ENCODE peak calls at places on chromosomes 3 and 15, in four cellular contexts. H, N, L and Y are unnamed samples.
A peak's percentile ranks its signal among the peaks of the same experiment; 100 is the strongest.

GRCh38 chr15:71060983-71061382 is 54.3 kb upstream of the THSD4 start:
- DNase-seq in H (no peak), N (no peak), L (no peak), Y (no peak)

GRCh38 chr3:129606522-129607390 is at the start of gene PLXND1:
- DNase-seq in H (peak; percentile 70), N (no peak), L (peak; percentile 74), Y (peak; percentile 59)

GRCh38 chr3:173584093-173584833 is 186.7 kb downstream of the NLGN1 start:
- DNase-seq in H (no peak), N (no peak), L (peak; percentile 45), Y (no peak)

GRCh38 chr15:33021806-33022389 is 172.6 kb downstream of the FMN1 start:
- DNase-seq in H (no peak), N (peak; percentile 22), L (no peak), Y (no peak)

GRCh38 chr3:63976166-63976861 is 47.0 kb downstream of the PSMD6 start:
- DNase-seq in H (no peak), N (peak; percentile 62), L (no peak), Y (no peak)

GRCh38 chr15:62453356-62453755 is 288.3 kb upstream of the C2CD4B start:
- DNase-seq in H (no peak), N (no peak), L (no peak), Y (no peak)

GRCh38 chr15:41692049-41692448 is 31.8 kb downstream of the MGA start:
- DNase-seq in H (no peak), N (no peak), L (no peak), Y (no peak)

GRCh38 chr3:118987466-118987865 is 47.2 kb downstream of the IGSF11 start:
- DNase-seq in H (no peak), N (no peak), L (peak; percentile 95), Y (peak; percentile 13)

GRCh38 chr15:87493803-87494202 is 762.7 kb downstream of the NTRK3 start:
- DNase-seq in H (no peak), N (no peak), L (no peak), Y (no peak)

GRCh38 chr3:151901282-151901945 is 28.0 kb downstream of the SUCNR1 start:
- DNase-seq in H (no peak), N (no peak), L (peak; percentile 51), Y (no peak)

GRCh38 chr3:170052398-170052797 is 14.6 kb downstream of the GPR160 start:
- DNase-seq in H (no peak), N (no peak), L (no peak), Y (no peak)

GRCh38 chr3:170046269-170047132 is 8.7 kb downstream of the GPR160 start:
- DNase-seq in H (no peak), N (no peak), L (no peak), Y (no peak)

GRCh38 chr3:170047133-170047404 is 9.3 kb downstream of the GPR160 start:
- DNase-seq in H (no peak), N (no peak), L (no peak), Y (no peak)

GRCh38 chr3:170050753-170051152 is 13.0 kb downstream of the GPR160 start:
- DNase-seq in H (no peak), N (no peak), L (no peak), Y (no peak)

GRCh38 chr3:170049146-170050000 is 11.6 kb downstream of the GPR160 start:
- DNase-seq in H (peak; percentile 70), N (no peak), L (no peak), Y (peak; percentile 69)
- TF ChIP-seq POLR2A in H (no peak), N (no peak), L (no peak), Y (no peak)

GRCh38 chr15:75202251-75203016 is 752 bp downstream of the C15orf39 start:
- DNase-seq in H (peak; percentile 89), N (peak; percentile 38), L (peak; percentile 80), Y (peak; percentile 89)
- TF ChIP-seq POLR2A in H (peak; percentile 25), N (no peak), L (no peak), Y (peak; percentile 60)

GRCh38 chr3:186307594-186307993 is 54.4 kb downstream of the DGKG start:
- DNase-seq in H (no peak), N (peak; percentile 20), L (no peak), Y (no peak)
- TF ChIP-seq POLR2A in H (no peak), N (no peak), L (no peak), Y (no peak)

DNA sequence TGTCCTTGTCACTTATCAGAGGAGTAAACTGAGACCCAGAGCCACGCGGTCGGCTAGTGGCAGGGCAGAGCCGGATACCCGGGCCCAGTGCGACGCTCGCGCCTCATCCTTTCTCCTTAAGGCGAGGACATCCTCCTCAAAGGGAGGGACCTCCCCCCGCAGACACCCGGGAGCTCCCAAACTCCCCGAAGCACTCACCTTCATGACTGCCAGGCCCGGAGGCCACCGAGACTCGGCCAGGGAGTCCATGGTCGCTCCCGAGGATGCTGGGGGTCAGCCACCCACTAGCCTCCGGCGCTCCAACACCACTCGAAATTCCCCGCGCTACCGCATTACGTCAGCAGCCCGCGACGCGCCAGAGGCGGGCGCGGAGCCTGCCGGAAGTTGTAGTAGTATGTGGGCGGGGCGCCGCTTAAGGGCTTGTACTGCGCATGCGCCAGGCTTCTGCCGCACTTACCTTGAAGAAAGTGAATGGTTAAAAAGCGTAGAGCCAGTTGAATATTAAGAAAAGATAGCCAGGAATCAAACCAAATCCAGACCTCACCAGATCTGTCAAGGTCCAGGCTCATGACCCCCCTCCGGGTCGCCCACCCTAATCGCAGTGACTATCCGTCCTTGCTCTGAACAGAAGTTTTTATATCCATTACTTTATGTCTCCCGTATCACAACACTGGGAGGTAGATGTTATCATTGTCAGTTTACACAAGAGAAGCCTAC is at the start of gene RAD18:
- DNase-seq in H (peak; percentile 87), N (peak; percentile 83), L (peak; percentile 93), Y (peak; percentile 94)
- TF ChIP-seq POLR2A in H (no peak), N (peak; percentile 51), L (no peak), Y (peak; percentile 34)

DNA sequence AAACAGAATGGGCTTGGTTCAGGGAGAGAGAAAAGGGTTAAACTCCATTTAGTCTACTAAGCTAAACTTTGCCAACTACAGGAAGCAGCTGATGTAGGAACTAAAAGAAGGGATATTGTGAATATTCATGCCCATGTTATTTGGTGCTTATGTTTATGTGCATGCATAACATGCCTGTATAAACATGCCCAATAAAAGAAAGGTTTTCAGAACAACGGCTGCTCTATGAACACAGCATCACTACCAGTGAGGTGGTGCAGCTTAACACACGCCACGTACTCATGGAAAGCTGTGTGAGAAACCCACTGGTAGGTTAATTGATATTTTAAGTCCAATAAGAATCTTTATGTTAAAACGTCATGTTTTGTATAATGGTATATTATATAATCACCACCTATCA is 59.5 kb upstream of the VGLL4 start:
- DNase-seq in H (no peak), N (no peak), L (no peak), Y (no peak)
- TF ChIP-seq POLR2A in H (no peak), N (no peak), L (no peak), Y (no peak)

DNA sequence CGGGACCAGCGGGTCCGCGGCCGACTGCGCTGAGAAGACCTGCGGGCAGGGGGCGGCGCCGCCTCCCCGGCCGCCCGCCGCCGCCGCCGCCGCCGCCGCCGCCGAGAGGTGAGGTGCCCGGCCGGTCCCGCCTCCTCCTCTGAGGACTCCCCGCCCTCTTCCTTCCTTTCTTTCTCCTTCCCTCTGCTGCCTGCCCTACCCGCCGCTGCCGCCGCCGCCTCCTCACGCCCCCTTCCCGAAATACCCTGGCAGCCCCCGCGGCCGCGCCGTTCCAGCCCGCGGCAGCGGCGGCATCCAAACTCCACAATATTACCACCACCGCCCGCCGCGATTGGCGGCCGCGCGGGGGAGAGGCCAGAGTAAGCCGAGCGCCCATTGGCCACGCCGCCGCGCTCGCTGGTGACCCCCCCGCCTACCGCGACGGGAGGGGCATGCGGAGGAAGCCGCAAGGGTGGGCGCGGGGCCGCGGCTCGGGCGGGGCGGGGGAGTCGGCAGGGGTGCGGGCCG is 61.8 kb upstream of the ANKRD28 start:
- DNase-seq in H (peak; percentile 89), N (peak; percentile 65), L (peak; percentile 91), Y (peak; percentile 86)
- TF ChIP-seq POLR2A in H (no peak), N (peak; percentile 1), L (no peak), Y (peak; percentile 60)

GRCh38 chr15:74421302-74422245 is 12.2 kb downstream of the SEMA7A start:
- DNase-seq in H (no peak), N (peak; percentile 79), L (peak; percentile 61), Y (no peak)
- TF ChIP-seq POLR2A in H (no peak), N (no peak), L (no peak), Y (no peak)

DNA sequence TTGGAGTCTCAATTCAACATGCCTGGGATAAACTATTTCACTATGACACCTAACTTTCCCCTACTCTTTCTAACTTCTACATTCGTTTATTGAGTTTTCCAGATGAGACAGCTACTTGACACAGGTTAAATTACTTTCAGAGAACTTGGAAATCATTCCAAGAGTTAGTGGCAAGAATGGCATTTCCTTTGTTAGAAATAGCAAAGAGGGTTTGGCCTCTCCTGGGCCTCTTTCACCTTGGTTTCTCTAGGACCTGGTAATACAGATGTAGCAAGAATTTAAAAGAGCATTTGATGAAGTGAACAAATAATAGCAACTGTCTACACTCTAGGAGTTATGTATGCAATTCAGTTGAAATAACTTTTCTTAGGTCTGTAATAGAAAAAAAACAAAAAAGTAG is 748.9 kb downstream of the MECOM start:
- DNase-seq in H (no peak), N (no peak), L (no peak), Y (no peak)
- TF ChIP-seq POLR2A in H (no peak), N (no peak), L (no peak), Y (no peak)

DNA sequence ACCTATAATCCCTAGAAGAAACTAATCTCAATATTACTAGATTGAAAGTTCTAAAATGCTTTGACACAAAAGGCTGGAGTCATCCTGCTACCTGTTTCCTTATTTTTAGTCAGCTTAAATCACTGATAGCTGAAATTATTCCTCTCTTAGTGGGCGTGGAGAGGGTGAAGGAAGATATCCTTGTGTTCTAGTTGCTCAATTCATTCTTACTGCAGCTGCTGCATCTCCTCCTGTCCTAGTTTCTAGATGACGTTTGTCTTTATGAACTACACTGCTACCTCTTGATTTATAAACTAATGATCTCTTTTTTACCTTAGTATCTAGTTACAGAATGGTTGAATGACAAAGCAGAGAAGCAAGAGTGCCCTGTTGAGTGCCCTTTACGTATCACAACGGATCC is 50.7 kb downstream of the SETD5 start:
- DNase-seq in H (no peak), N (no peak), L (no peak), Y (no peak)
- TF ChIP-seq POLR2A in H (no peak), N (no peak), L (no peak), Y (no peak)